ENCODE peak calls at places on chromosomes 2 and 18, in five cellular contexts. R is breast epithelium, J is aorta, F is stomach, A is Peyer's patch. T is an unnamed sample. For H3K9me3, the result is how much of the 10 kb centered on the place peaks cover.

GRCh38 chr2:223641062-223641461 is 38.9 kb upstream of the SCG2 start:
- DNase-seq in R (no peak), A (no peak), F (no peak), J (no peak), T (no peak)

GRCh38 chr2:6441800-6442199 is 423.9 kb downstream of the CMPK2 start:
- DNase-seq in A (no peak), F (no peak), J (no peak), R (no peak), T (no peak)

GRCh38 chr2:126657146-126657635 is 1.2 kb downstream of the GYPC start:
- DNase-seq in R (no peak), A (peak), F (peak), J (peak), T (no peak)

GRCh38 chr18:24792164-24792563 is 331.7 kb downstream of the HRH4 start:
- DNase-seq in R (no peak), F (no peak), J (no peak), A (no peak), T (no peak)

GRCh38 chr2:28748176-28748575 is 3.5 kb upstream of the PPP1CB start:
- DNase-seq in J (no peak), F (no peak), A (no peak), R (no peak), T (no peak)

GRCh38 chr2:54103454-54104314 is 11.7 kb upstream of the ACYP2 start:
- DNase-seq in R (no peak), J (peak), F (peak), A (peak), T (no peak)

GRCh38 chr2:44310287-44310686 is 35.0 kb downstream of the SLC3A1 start:
- DNase-seq in J (no peak), R (no peak), F (no peak), A (no peak), T (no peak)

GRCh38 chr18:76557026-76557575 is 62.1 kb upstream of the ZNF516 start:
- DNase-seq in A (no peak), F (no peak), J (no peak), R (no peak), T (no peak)

GRCh38 chr2:34105015-34105767 is 506.1 kb upstream of the FAM98A start:
- DNase-seq in A (no peak), F (no peak), J (no peak), R (no peak), T (no peak)

GRCh38 chr2:191488135-191488534 is 189.8 kb upstream of the NABP1 start:
- DNase-seq in J (no peak), R (no peak), A (no peak), F (no peak), T (no peak)

GRCh38 chr2:237321746-237322145 is 92.2 kb downstream of the COL6A3 start:
- DNase-seq in R (no peak), F (no peak), J (no peak), A (no peak), T (no peak)

GRCh38 chr2:223560704-223561435 is 41.3 kb downstream of the SCG2 start:
- DNase-seq in F (no peak), A (no peak), R (no peak), J (no peak), T (no peak)

GRCh38 chr2:105576440-105577241 is 168.1 kb upstream of the NCK2 start:
- DNase-seq in F (no peak), R (no peak), A (no peak), J (no peak), T (no peak)

GRCh38 chr18:46212398-46212797 is 108.2 kb downstream of the HAUS1 start:
- DNase-seq in J (no peak), R (no peak), F (no peak), A (no peak), T (no peak)

GRCh38 chr2:233553366-233553765 is 13.2 kb downstream of the USP40 start:
- DNase-seq in R (no peak), A (no peak), F (no peak), J (no peak), T (no peak)

GRCh38 chr18:4672152-4672551 is 217.0 kb upstream of the DLGAP1 start:
- DNase-seq in R (no peak), A (no peak), J (no peak), F (no peak), T (no peak)
- H3K9me3 ChIP-seq in R (under half), A (under half), J (under half), F (half or more), T (under half)

GRCh38 chr2:100813527-100813926 is 6.4 kb upstream of the NPAS2 start:
- DNase-seq in R (no peak), A (no peak), J (no peak), F (no peak), T (no peak)

GRCh38 chr2:100812141-100812540 is 7.8 kb upstream of the NPAS2 start:
- DNase-seq in F (no peak), J (no peak), R (no peak), A (no peak), T (no peak)

GRCh38 chr2:100814453-100814852 is 5.5 kb upstream of the NPAS2 start:
- DNase-seq in F (peak), A (no peak), R (no peak), J (no peak), T (peak)

GRCh38 chr2:100812573-100812972 is 7.4 kb upstream of the NPAS2 start:
- DNase-seq in F (no peak), J (no peak), R (no peak), A (no peak), T (no peak)

DNA sequence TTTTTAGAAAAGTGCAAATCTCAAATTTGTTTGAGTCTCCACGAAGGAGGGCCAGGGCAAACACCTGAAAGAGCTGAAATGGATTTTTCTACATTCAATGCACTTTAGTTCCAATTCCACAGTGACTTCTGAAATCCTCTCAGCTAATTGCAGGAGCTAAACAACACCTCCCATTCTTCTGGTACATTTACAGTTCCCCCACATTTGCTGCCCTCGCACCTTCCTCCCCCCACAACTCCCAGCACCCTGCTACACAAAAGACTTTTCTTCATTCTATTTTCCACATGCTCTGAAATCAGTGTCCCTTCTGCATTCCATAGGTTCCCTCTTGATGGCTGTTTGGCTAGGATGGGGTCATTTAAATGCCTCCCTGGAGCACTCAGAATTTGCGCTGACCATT is 5.9 kb upstream of the NPAS2 start:
- DNase-seq in A (no peak), F (no peak), R (no peak), J (no peak), T (no peak)
- H3K4me3 ChIP-seq in A (no peak), F (no peak), R (no peak), J (no peak), T (no peak)

GRCh38 chr18:14927701-14928100 is 179.7 kb downstream of the ANKRD30B start:
- DNase-seq in J (no peak), F (no peak), R (no peak), A (no peak), T (no peak)
- H3K9me3 ChIP-seq in J (under half), F (under half), R (under half), A (under half), T (under half)

GRCh38 chr2:210620456-210620855 is 64.1 kb downstream of the CPS1 start:
- DNase-seq in J (no peak), R (no peak), F (no peak), A (no peak), T (no peak)
- H3K4me3 ChIP-seq in J (no peak), R (no peak), F (no peak), A (no peak), T (no peak)

GRCh38 chr18:80088823-80089222 is 20.2 kb upstream of the ADNP2 start:
- DNase-seq in A (no peak), R (no peak), F (no peak), J (no peak), T (no peak)

GRCh38 chr18:80088036-80088435 is 21.0 kb upstream of the ADNP2 start:
- DNase-seq in F (no peak), J (no peak), A (no peak), R (no peak), T (no peak)

GRCh38 chr18:80086281-80086680 is 22.8 kb upstream of the ADNP2 start:
- DNase-seq in A (no peak), R (no peak), J (no peak), F (no peak), T (no peak)
- H3K9me3 ChIP-seq in A (under half), R (under half), J (under half), F (under half), T (under half)

T was measured in pancreas.